ENCODE peak calls at places on chromosomes 5 and 9, in nine cellular contexts. E, M, S, H, V, B, C, U and Q are unnamed samples.

GRCh38 chr5:163437011-163437308 is 435 bp upstream of the CCNG1 start:
- DNase-seq in B (no peak), V (no peak), H (no peak), U (no peak), S (no peak), M (no peak), C (no peak), E (no peak), Q (no peak)

GRCh38 chr9:131554088-131554864 is 9.0 kb downstream of the PRRT1B start:
- DNase-seq in V (no peak), M (no peak), B (no peak), E (peak), U (no peak), S (no peak), H (no peak), C (no peak), Q (no peak)

GRCh38 chr9:84121991-84122523 is 141.5 kb downstream of the RMI1 start:
- DNase-seq in U (no peak), V (no peak), E (peak), S (peak), M (peak), B (peak), C (no peak), H (no peak), Q (no peak)

GRCh38 chr5:41433552-41434181 is 76.7 kb downstream of the PLCXD3 start:
- DNase-seq in E (peak), B (no peak), V (no peak), U (no peak), C (no peak), M (no peak), H (no peak), S (no peak), Q (no peak)

GRCh38 chr9:6414291-6414690 is 1.3 kb downstream of the UHRF2 start:
- DNase-seq in S (peak), V (no peak), M (no peak), H (no peak), B (peak), C (no peak), E (peak), U (no peak), Q (no peak)

GRCh38 chr5:112649882-112650281 is 87.8 kb upstream of the APC start:
- DNase-seq in H (no peak), M (no peak), C (peak), B (no peak), E (no peak), V (no peak), S (no peak), U (no peak), Q (no peak)

GRCh38 chr5:41748631-41749030 is 121.6 kb downstream of the OXCT1 start:
- DNase-seq in H (no peak), M (no peak), U (no peak), C (no peak), V (no peak), E (peak), S (no peak), B (peak), Q (no peak)

GRCh38 chr9:81116340-81117207 is 572.8 kb downstream of the TLE1 start:
- DNase-seq in H (no peak), E (no peak), S (no peak), V (no peak), B (no peak), C (no peak), U (no peak), M (no peak), Q (no peak)

GRCh38 chr9:69932901-69933300 is 110.7 kb upstream of the MAMDC2 start:
- DNase-seq in M (no peak), U (no peak), C (no peak), B (peak), S (no peak), V (no peak), H (no peak), E (no peak), Q (no peak)

GRCh38 chr5:123670981-123671557 is 159.1 kb downstream of the CSNK1G3 start:
- DNase-seq in H (peak), V (no peak), E (peak), U (peak), B (peak), M (no peak), S (peak), C (peak), Q (no peak)

GRCh38 chr5:18754201-18754600 is 1119.9 kb downstream of the TAF11L14 start:
- DNase-seq in V (no peak), H (no peak), B (peak), C (no peak), U (no peak), E (no peak), S (no peak), M (no peak), Q (no peak)

GRCh38 chr5:141528401-141528984 is 39.6 kb downstream of the PCDHGC5 start:
- DNase-seq in M (no peak), B (no peak), H (no peak), U (no peak), V (no peak), E (peak), S (peak), C (no peak), Q (no peak)

GRCh38 chr9:137697193-137697592 is 78.4 kb downstream of the EHMT1 start:
- DNase-seq in C (no peak), H (no peak), B (no peak), U (no peak), M (no peak), V (no peak), E (no peak), S (no peak), Q (no peak)

GRCh38 chr5:149323235-149324205 is 21.8 kb upstream of the GRPEL2 start:
- DNase-seq in S (peak), H (no peak), M (no peak), V (no peak), C (no peak), B (no peak), U (no peak), E (peak), Q (no peak)

GRCh38 chr5:116583823-116584222 is 9.2 kb upstream of the SEMA6A start:
- DNase-seq in E (no peak), M (no peak), B (peak), S (no peak), U (no peak), V (no peak), C (no peak), H (no peak), Q (no peak)

GRCh38 chr9:26078706-26079105 is 400.5 kb upstream of the TUSC1 start:
- DNase-seq in C (no peak), M (no peak), B (no peak), E (no peak), H (no peak), U (no peak), V (no peak), S (no peak), Q (no peak)

GRCh38 chr9:8284835-8285234 is 485.3 kb upstream of the DMAC1 start:
- DNase-seq in M (no peak), E (no peak), U (no peak), H (no peak), B (no peak), C (no peak), V (no peak), S (no peak), Q (no peak)

GRCh38 chr9:70218767-70219166 is 40.0 kb upstream of the SMC5 start:
- DNase-seq in H (no peak), V (no peak), S (peak), B (no peak), C (no peak), U (no peak), E (peak), M (peak), Q (no peak)

GRCh38 chr5:180296778-180297177 is 4.9 kb upstream of the MAPK9 start:
- DNase-seq in S (no peak), B (no peak), M (no peak), C (no peak), V (no peak), H (no peak), U (no peak), E (peak), Q (no peak)

GRCh38 chr5:139900546-139901250 is 105.1 kb downstream of the PSD2 start:
- DNase-seq in U (no peak), C (peak), M (no peak), S (no peak), V (peak), B (no peak), H (no peak), E (no peak), Q (no peak)

GRCh38 chr5:147448766-147449165 is 61.1 kb downstream of the DPYSL3 start:
- DNase-seq in C (no peak), V (no peak), U (no peak), E (no peak), S (peak), H (no peak), B (no peak), M (no peak), Q (no peak)

GRCh38 chr5:116442095-116442534 is 132.5 kb downstream of the SEMA6A start:
- DNase-seq in H (no peak), V (no peak), C (no peak), S (peak), E (peak), B (peak), U (no peak), M (no peak), Q (no peak)

GRCh38 chr5:103034662-103035392 is 85.1 kb downstream of the GIN1 start:
- DNase-seq in S (no peak), C (no peak), M (no peak), E (no peak), U (no peak), B (no peak), H (no peak), V (peak), Q (no peak)

GRCh38 chr5:128534729-128535128 is 3.3 kb downstream of the FBN2 start:
- DNase-seq in C (no peak), V (no peak), S (no peak), U (no peak), E (peak), H (no peak), M (no peak), B (no peak), Q (no peak)